ENCODE peak calls at places on chromosomes 7 and 10, in seven cellular contexts. One of them, this sample, is unnamed.

GRCh38 chr7:44278451-44279161 is 46.8 kb downstream of the CAMK2B start:
- DNase-seq in transverse colon: peak
- DNase-seq in stomach: no peak
- DNase-seq in K562: no peak
- DNase-seq in HCT116: no peak
- DNase-seq in gastrocnemius medialis: peak
- DNase-seq in GM12892: no peak
- DNase-seq in this sample: no peak

GRCh38 chr10:123154092-123154942 is at the start of gene BUB3:
- DNase-seq in transverse colon: peak
- DNase-seq in stomach: peak
- DNase-seq in K562: peak
- DNase-seq in HCT116: peak
- DNase-seq in gastrocnemius medialis: peak
- DNase-seq in GM12892: peak
- DNase-seq in this sample: peak

GRCh38 chr10:31426425-31426824 is 107.4 kb downstream of the ZEB1 start:
- DNase-seq in transverse colon: no peak
- DNase-seq in stomach: no peak
- DNase-seq in K562: no peak
- DNase-seq in HCT116: no peak
- DNase-seq in gastrocnemius medialis: no peak
- DNase-seq in GM12892: no peak
- DNase-seq in this sample: no peak

GRCh38 chr7:158919686-158920085 is 63.3 kb downstream of the DYNC2I1 start:
- DNase-seq in transverse colon: no peak
- DNase-seq in stomach: no peak
- DNase-seq in K562: peak
- DNase-seq in HCT116: no peak
- DNase-seq in gastrocnemius medialis: no peak
- DNase-seq in GM12892: no peak
- DNase-seq in this sample: no peak

GRCh38 chr10:60454336-60454735 is 64.7 kb upstream of the ANK3 start:
- DNase-seq in transverse colon: no peak
- DNase-seq in stomach: no peak
- DNase-seq in K562: no peak
- DNase-seq in HCT116: no peak
- DNase-seq in gastrocnemius medialis: no peak
- DNase-seq in GM12892: no peak
- DNase-seq in this sample: no peak

GRCh38 chr10:111077715-111078504 is 1.1 kb downstream of the ADRA2A start:
- DNase-seq in transverse colon: peak
- DNase-seq in stomach: no peak
- DNase-seq in K562: no peak
- DNase-seq in HCT116: no peak
- DNase-seq in gastrocnemius medialis: no peak
- DNase-seq in GM12892: no peak
- DNase-seq in this sample: no peak

GRCh38 chr7:86904949-86905834 is 154.3 kb downstream of the ELAPOR2 start:
- DNase-seq in transverse colon: no peak
- DNase-seq in stomach: no peak
- DNase-seq in K562: peak
- DNase-seq in HCT116: no peak
- DNase-seq in gastrocnemius medialis: no peak
- DNase-seq in GM12892: no peak
- DNase-seq in this sample: peak

GRCh38 chr7:132179681-132180080 is 396.6 kb downstream of the PLXNA4 start:
- DNase-seq in transverse colon: no peak
- DNase-seq in stomach: no peak
- DNase-seq in K562: no peak
- DNase-seq in HCT116: no peak
- DNase-seq in gastrocnemius medialis: no peak
- DNase-seq in GM12892: no peak
- DNase-seq in this sample: no peak

GRCh38 chr7:77235280-77235679 is 35.7 kb upstream of the FGL2 start:
- DNase-seq in transverse colon: no peak
- DNase-seq in stomach: no peak
- DNase-seq in K562: no peak
- DNase-seq in HCT116: no peak
- DNase-seq in gastrocnemius medialis: no peak
- DNase-seq in GM12892: no peak
- DNase-seq in this sample: no peak

GRCh38 chr10:69068549-69068948 is 19.4 kb upstream of the SRGN start:
- DNase-seq in transverse colon: no peak
- DNase-seq in stomach: no peak
- DNase-seq in K562: no peak
- DNase-seq in HCT116: no peak
- DNase-seq in gastrocnemius medialis: no peak
- DNase-seq in GM12892: no peak
- DNase-seq in this sample: no peak

GRCh38 chr7:20508109-20508508 is 107.4 kb upstream of the ABCB5 start:
- DNase-seq in transverse colon: no peak
- DNase-seq in stomach: no peak
- DNase-seq in K562: no peak
- DNase-seq in HCT116: no peak
- DNase-seq in gastrocnemius medialis: no peak
- DNase-seq in GM12892: no peak
- DNase-seq in this sample: no peak

GRCh38 chr10:43208147-43209063 is 58.5 kb downstream of the RASGEF1A start:
- DNase-seq in transverse colon: peak
- DNase-seq in stomach: no peak
- DNase-seq in K562: no peak
- DNase-seq in HCT116: no peak
- DNase-seq in gastrocnemius medialis: peak
- DNase-seq in GM12892: no peak
- DNase-seq in this sample: no peak

GRCh38 chr7:4725014-4725951 is 43.2 kb downstream of the FOXK1 start:
- DNase-seq in transverse colon: peak
- DNase-seq in stomach: peak
- DNase-seq in K562: no peak
- DNase-seq in HCT116: no peak
- DNase-seq in gastrocnemius medialis: peak
- DNase-seq in GM12892: peak
- DNase-seq in this sample: peak

GRCh38 chr7:36032362-36032818 is 120.7 kb upstream of the EEPD1 start:
- DNase-seq in transverse colon: no peak
- DNase-seq in stomach: no peak
- DNase-seq in K562: no peak
- DNase-seq in HCT116: no peak
- DNase-seq in gastrocnemius medialis: no peak
- DNase-seq in GM12892: no peak
- DNase-seq in this sample: no peak

GRCh38 chr7:66460921-66461361 is 167.7 kb upstream of the KCTD7 start:
- DNase-seq in transverse colon: no peak
- DNase-seq in stomach: no peak
- DNase-seq in K562: no peak
- DNase-seq in HCT116: no peak
- DNase-seq in gastrocnemius medialis: no peak
- DNase-seq in GM12892: no peak
- DNase-seq in this sample: peak

GRCh38 chr7:74023037-74023436 is 4.9 kb upstream of the ELN start:
- DNase-seq in transverse colon: no peak
- DNase-seq in stomach: peak
- DNase-seq in K562: peak
- DNase-seq in HCT116: no peak
- DNase-seq in gastrocnemius medialis: peak
- DNase-seq in GM12892: no peak
- DNase-seq in this sample: no peak

GRCh38 chr7:20906791-20907190 is 120.1 kb upstream of the SP8 start:
- DNase-seq in transverse colon: no peak
- DNase-seq in stomach: no peak
- DNase-seq in K562: no peak
- DNase-seq in HCT116: no peak
- DNase-seq in gastrocnemius medialis: no peak
- DNase-seq in GM12892: no peak
- DNase-seq in this sample: no peak

GRCh38 chr7:127158659-127159058 is 94.1 kb downstream of the GRM8 start:
- DNase-seq in transverse colon: no peak
- DNase-seq in stomach: no peak
- DNase-seq in K562: peak
- DNase-seq in HCT116: no peak
- DNase-seq in gastrocnemius medialis: no peak
- DNase-seq in GM12892: no peak
- DNase-seq in this sample: peak

GRCh38 chr10:49187950-49188761 is at the start of gene TMEM273:
- DNase-seq in transverse colon: peak
- DNase-seq in stomach: peak
- DNase-seq in K562: peak
- DNase-seq in HCT116: no peak
- DNase-seq in gastrocnemius medialis: peak
- DNase-seq in GM12892: no peak
- DNase-seq in this sample: no peak

GRCh38 chr7:127821146-127821545 is 169.2 kb downstream of the SND1 start:
- DNase-seq in transverse colon: no peak
- DNase-seq in stomach: no peak
- DNase-seq in K562: no peak
- DNase-seq in HCT116: no peak
- DNase-seq in gastrocnemius medialis: no peak
- DNase-seq in GM12892: no peak
- DNase-seq in this sample: no peak

GRCh38 chr10:77377034-77377433 is 260.6 kb downstream of the KCNMA1 start:
- DNase-seq in transverse colon: no peak
- DNase-seq in stomach: no peak
- DNase-seq in K562: no peak
- DNase-seq in HCT116: no peak
- DNase-seq in gastrocnemius medialis: peak
- DNase-seq in GM12892: no peak
- DNase-seq in this sample: no peak

GRCh38 chr10:25492040-25492439 is 317.2 kb downstream of the GPR158 start:
- DNase-seq in transverse colon: no peak
- DNase-seq in stomach: no peak
- DNase-seq in K562: no peak
- DNase-seq in HCT116: no peak
- DNase-seq in gastrocnemius medialis: no peak
- DNase-seq in GM12892: no peak
- DNase-seq in this sample: no peak

GRCh38 chr10:33066558-33067236 is 108.7 kb upstream of the ITGB1 start:
- DNase-seq in transverse colon: no peak
- DNase-seq in stomach: no peak
- DNase-seq in K562: no peak
- DNase-seq in HCT116: no peak
- DNase-seq in gastrocnemius medialis: no peak
- DNase-seq in GM12892: no peak
- DNase-seq in this sample: no peak

DNA sequence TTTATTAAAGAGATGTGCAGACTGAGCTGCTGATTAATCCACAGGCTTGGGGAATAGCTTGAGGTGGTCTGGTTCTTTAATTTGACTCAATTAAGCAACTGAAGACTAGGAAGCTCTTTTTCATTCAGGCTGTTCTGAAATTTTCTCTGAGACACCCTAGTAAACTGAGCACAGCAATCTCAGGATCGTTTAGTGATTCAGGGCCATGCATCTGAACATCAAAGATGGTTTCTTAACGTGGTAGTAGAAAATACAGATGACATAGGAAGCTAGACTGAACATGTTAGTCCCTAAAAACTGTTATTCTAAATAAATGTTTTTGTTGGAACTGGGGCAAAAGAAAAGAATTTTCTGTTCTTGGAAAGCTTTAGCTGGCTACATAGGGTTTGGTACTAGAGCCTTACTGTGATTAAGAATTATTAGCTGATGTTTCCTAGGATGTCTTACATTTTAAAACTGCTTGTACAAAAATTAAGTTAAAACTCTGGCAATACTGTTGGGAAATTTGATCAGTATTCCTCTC is 102.0 kb downstream of the MYOF start:
- DNase-seq in transverse colon: no peak
- DNase-seq in stomach: no peak
- DNase-seq in K562: no peak
- DNase-seq in HCT116: no peak
- DNase-seq in gastrocnemius medialis: no peak
- DNase-seq in GM12892: no peak
- DNase-seq in this sample: no peak
- TF ChIP-seq POLR2A in transverse colon: no peak
- TF ChIP-seq POLR2A in stomach: no peak
- TF ChIP-seq POLR2A in K562: no peak
- TF ChIP-seq POLR2A in HCT116: no peak
- TF ChIP-seq POLR2A in gastrocnemius medialis: no peak
- TF ChIP-seq POLR2A in GM12892: no peak
- TF ChIP-seq POLR2A in this sample: no peak

DNA sequence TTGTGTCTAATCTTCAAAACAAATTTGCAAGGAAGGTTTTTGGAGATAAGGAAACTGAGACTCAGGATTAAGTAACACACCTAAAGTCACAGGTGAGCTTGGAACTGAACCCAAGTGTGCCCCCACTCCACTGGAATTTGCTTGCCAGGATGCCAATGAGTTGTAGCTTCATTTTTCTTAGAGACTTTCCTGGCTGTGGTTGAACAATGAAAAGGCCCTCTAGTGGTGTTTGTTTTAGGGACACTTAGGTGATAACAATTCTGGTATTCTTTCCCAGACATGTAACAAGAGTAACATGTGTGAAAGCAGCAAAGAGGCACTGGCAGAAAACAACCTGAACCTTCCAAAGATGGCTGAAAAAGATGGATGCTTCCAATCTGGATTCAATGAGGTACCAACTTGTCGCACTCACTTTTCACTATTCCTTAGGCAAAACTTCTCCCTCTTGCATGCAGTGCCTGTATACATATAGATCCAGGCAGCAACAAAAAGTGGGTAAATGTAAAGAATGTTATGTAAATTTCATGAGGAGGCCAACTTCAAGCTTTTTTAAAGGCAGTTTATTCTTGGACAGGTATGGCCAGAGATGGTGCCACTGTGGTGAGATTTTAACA is 1.5 kb downstream of the IL6 start:
- DNase-seq in transverse colon: no peak
- DNase-seq in stomach: no peak
- DNase-seq in K562: peak
- DNase-seq in HCT116: peak
- DNase-seq in gastrocnemius medialis: no peak
- DNase-seq in GM12892: no peak
- DNase-seq in this sample: no peak
- TF ChIP-seq POLR2A in transverse colon: no peak
- TF ChIP-seq POLR2A in stomach: no peak
- TF ChIP-seq POLR2A in K562: no peak
- TF ChIP-seq POLR2A in HCT116: no peak
- TF ChIP-seq POLR2A in gastrocnemius medialis: no peak
- TF ChIP-seq POLR2A in GM12892: no peak
- TF ChIP-seq POLR2A in this sample: no peak

DNA sequence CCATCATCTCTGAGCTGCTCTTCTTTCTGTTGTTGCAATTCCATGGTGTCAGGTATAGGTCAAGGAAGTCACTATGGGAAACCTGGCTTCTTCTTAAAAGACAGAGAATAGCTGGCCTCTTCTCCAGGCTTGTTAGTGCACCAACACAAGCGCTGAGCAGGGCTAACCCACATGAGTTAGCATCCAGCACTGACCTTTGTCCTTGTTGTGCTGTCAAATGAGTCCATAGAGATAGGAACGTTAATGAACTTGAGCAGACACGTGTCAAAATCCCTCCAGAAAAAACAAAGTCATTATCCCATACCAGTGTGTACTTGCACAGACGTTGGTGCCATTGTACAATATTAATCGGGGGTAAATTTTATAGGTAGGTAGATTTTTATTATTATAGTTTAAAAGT is 468.9 kb upstream of the MGMT start:
- DNase-seq in transverse colon: no peak
- DNase-seq in stomach: no peak
- DNase-seq in K562: no peak
- DNase-seq in HCT116: no peak
- DNase-seq in gastrocnemius medialis: no peak
- DNase-seq in GM12892: no peak
- DNase-seq in this sample: no peak
- TF ChIP-seq POLR2A in transverse colon: no peak
- TF ChIP-seq POLR2A in stomach: no peak
- TF ChIP-seq POLR2A in K562: no peak
- TF ChIP-seq POLR2A in HCT116: no peak
- TF ChIP-seq POLR2A in gastrocnemius medialis: no peak
- TF ChIP-seq POLR2A in GM12892: no peak
- TF ChIP-seq POLR2A in this sample: no peak

GRCh38 chr7:101085000-101085948 is at the start of gene TRIM56:
- DNase-seq in transverse colon: peak
- DNase-seq in stomach: peak
- DNase-seq in K562: peak
- DNase-seq in HCT116: peak
- DNase-seq in gastrocnemius medialis: peak
- DNase-seq in GM12892: peak
- DNase-seq in this sample: peak
- TF ChIP-seq POLR2A in transverse colon: peak
- TF ChIP-seq POLR2A in stomach: no peak
- TF ChIP-seq POLR2A in K562: peak
- TF ChIP-seq POLR2A in HCT116: no peak
- TF ChIP-seq POLR2A in gastrocnemius medialis: peak
- TF ChIP-seq POLR2A in GM12892: peak
- TF ChIP-seq POLR2A in this sample: peak